ENCODE peak calls at places on chromosomes 6 and 20, in seven cellular contexts. O is spleen, I is gastrocnemius medialis, Q is B cell, J is cardiac fibroblast, C is GM06990, R is fibroblast of lung. K is an unnamed sample.

GRCh38 chr6:145569140-145569539 is 166.2 kb downstream of the EPM2A start:
- DNase-seq in C (no peak), O (no peak), R (peak), Q (no peak), I (no peak), J (peak), K (no peak)

GRCh38 chr20:45269056-45269455 is 14.7 kb upstream of the SLPI start:
- DNase-seq in Q (no peak), C (no peak), I (no peak), R (no peak), J (no peak), O (no peak), K (no peak)

GRCh38 chr20:14896569-14896968 is 559.2 kb upstream of the FLRT3 start:
- DNase-seq in J (no peak), R (no peak), Q (no peak), I (no peak), C (no peak), O (no peak), K (no peak)

GRCh38 chr20:13277663-13278295 is 56.7 kb downstream of the ISM1 start:
- DNase-seq in I (peak), O (no peak), J (no peak), R (no peak), C (no peak), Q (no peak), K (no peak)

GRCh38 chr20:63969851-63970713 is at the start of gene ZNF512B:
- DNase-seq in Q (peak), R (peak), C (peak), J (peak), O (peak), I (peak), K (peak)

GRCh38 chr20:53623454-53624206 is 30.0 kb upstream of the ZNF217 start:
- DNase-seq in C (peak), J (peak), I (peak), O (peak), Q (peak), R (peak), K (no peak)

GRCh38 chr6:3731700-3732099 is 19.8 kb downstream of the PXDC1 start:
- DNase-seq in J (no peak), C (no peak), R (no peak), I (no peak), Q (no peak), O (peak), K (no peak)

GRCh38 chr6:13303668-13304017 is 24.7 kb downstream of the TBC1D7 start:
- DNase-seq in O (peak), J (peak), Q (peak), I (peak), R (peak), C (peak), K (peak)

GRCh38 chr6:122995930-122996796 is at the start of gene CLVS2:
- DNase-seq in C (no peak), Q (no peak), R (peak), J (peak), O (peak), I (no peak), K (peak)

GRCh38 chr20:1338801-1339200 is 9.9 kb upstream of the SDCBP2 start:
- DNase-seq in O (peak), I (no peak), Q (no peak), R (no peak), C (no peak), J (no peak), K (no peak)

GRCh38 chr6:143097224-143097795 is 36.6 kb downstream of the AIG1 start:
- DNase-seq in Q (no peak), C (no peak), J (no peak), R (peak), O (no peak), I (no peak), K (no peak)

GRCh38 chr6:149317656-149318571 is at the start of gene TAB2:
- DNase-seq in O (peak), C (peak), I (peak), R (no peak), J (no peak), Q (no peak), K (peak)

GRCh38 chr6:11805259-11806053 is 26.9 kb upstream of the ADTRP start:
- DNase-seq in Q (no peak), C (no peak), I (no peak), R (no peak), J (no peak), O (no peak), K (no peak)

GRCh38 chr6:104381907-104382306 is 477.8 kb downstream of the HACE1 start:
- DNase-seq in O (no peak), Q (no peak), I (no peak), C (no peak), R (no peak), J (no peak), K (no peak)

GRCh38 chr6:167528239-167528638 is 203.4 kb downstream of the TTLL2 start:
- DNase-seq in R (no peak), O (no peak), I (no peak), Q (no peak), C (no peak), J (no peak), K (no peak)

GRCh38 chr6:166173292-166173951 is 5.8 kb upstream of the TBXT start:
- DNase-seq in Q (no peak), I (no peak), C (no peak), O (no peak), R (no peak), J (peak), K (no peak)

GRCh38 chr6:2270049-2270448 is 24.6 kb upstream of the GMDS start:
- DNase-seq in C (no peak), I (no peak), O (no peak), J (no peak), Q (no peak), R (no peak), K (no peak)

GRCh38 chr6:2266845-2267244 is 21.4 kb upstream of the GMDS start:
- DNase-seq in O (no peak), Q (no peak), I (no peak), C (no peak), R (no peak), J (no peak), K (no peak)

GRCh38 chr6:2266031-2266430 is 20.6 kb upstream of the GMDS start:
- DNase-seq in J (no peak), Q (no peak), C (no peak), R (no peak), I (no peak), O (no peak), K (no peak)

GRCh38 chr6:2263896-2264295 is 18.5 kb upstream of the GMDS start:
- DNase-seq in J (no peak), C (no peak), Q (no peak), O (no peak), R (no peak), I (no peak), K (no peak)

DNA sequence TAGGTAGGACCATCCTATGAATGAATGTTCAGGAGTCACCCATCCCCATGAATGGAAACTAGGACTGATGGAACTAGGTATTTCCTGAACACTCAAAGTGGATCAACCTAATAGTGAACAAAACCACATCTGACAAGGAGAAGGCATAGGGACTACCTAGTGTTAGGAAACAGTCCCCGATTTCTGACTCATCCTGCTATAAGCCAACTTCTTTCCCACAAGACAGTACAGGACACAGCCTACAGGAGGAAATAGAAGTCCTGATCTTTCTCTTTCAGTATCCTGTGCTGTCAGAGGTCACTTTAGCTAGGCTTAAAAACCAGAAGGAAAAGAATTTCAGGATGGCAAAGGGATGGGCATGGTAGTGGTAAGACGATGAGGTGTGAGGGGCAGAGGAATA is 19.5 kb upstream of the GMDS start:
- DNase-seq in O (no peak), J (peak), Q (no peak), I (no peak), R (peak), C (no peak), K (no peak)
- TF ChIP-seq CTCF in O (no peak), J (peak), Q (no peak), I (no peak), R (no peak), C (no peak), K (no peak)

DNA sequence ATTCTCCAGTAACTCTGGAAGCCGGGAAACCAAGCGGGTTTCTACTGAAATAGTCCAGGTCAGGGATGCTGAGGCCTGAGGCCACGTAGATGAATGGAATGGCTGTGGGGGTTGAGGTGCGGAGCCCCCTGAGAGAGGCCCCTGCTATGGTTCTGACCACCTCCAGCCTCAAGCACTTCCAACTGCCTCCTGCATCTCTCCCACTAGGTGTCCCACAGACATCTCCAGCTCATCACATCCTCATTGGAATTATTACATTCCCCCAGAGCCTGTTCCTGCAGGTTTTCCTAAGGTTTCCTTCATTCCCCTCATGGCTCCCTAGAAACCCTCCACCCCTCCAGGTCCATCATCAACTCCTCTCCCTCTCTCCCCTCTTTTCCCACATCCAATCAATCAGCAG is 48.7 kb downstream of the UNC5CL start:
- DNase-seq in I (no peak), J (no peak), Q (no peak), R (no peak), C (no peak), O (no peak), K (no peak)
- TF ChIP-seq CTCF in I (no peak), J (no peak), Q (no peak), R (no peak), C (no peak), O (no peak), K (no peak)

GRCh38 chr20:43241057-43241702 is 51.5 kb upstream of the PTPRT start:
- DNase-seq in C (no peak), R (no peak), I (no peak), J (no peak), Q (no peak), O (no peak), K (no peak)

GRCh38 chr20:43248341-43248740 is 58.6 kb upstream of the PTPRT start:
- DNase-seq in R (no peak), J (no peak), Q (no peak), I (no peak), C (no peak), O (no peak), K (no peak)

GRCh38 chr20:43244647-43245046 is 54.9 kb upstream of the PTPRT start:
- DNase-seq in J (no peak), C (no peak), O (no peak), Q (no peak), R (no peak), I (no peak), K (no peak)

GRCh38 chr20:43247361-43247760 is 57.7 kb upstream of the PTPRT start:
- DNase-seq in O (no peak), Q (no peak), J (no peak), R (no peak), C (no peak), I (no peak), K (no peak)

DNA sequence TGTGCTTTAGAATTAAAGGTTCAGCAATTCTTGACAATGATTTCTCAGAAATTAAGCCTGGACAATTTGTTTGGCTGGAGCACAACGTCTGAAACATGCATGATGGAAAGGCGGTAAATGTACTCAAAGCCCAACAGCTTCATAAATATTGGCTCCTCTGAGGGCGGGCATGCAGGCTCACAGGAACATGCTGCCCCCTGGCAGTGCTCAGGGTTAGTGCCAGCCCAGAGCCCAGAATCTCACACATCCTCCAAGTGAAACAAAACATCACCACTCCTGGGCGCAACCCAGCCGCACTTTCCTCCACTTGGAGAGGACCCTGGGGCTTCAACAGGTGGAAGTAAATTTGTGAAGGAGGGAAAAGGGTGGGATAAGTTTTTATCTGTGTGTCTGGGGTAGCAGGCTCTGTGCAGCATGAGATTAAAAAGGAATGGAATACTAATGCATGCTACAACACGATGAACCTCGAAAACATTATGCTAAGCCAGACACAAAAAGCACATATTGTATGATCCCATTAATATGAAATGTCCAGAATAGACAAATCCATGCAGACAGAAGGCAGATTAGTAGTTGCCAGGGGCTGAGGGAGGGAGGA is 54.1 kb upstream of the PTPRT start:
- DNase-seq in Q (no peak), I (no peak), O (no peak), C (no peak), R (no peak), J (no peak), K (no peak)
- TF ChIP-seq CTCF in Q (no peak), I (no peak), O (no peak), C (peak), R (no peak), J (no peak), K (no peak)

DNA sequence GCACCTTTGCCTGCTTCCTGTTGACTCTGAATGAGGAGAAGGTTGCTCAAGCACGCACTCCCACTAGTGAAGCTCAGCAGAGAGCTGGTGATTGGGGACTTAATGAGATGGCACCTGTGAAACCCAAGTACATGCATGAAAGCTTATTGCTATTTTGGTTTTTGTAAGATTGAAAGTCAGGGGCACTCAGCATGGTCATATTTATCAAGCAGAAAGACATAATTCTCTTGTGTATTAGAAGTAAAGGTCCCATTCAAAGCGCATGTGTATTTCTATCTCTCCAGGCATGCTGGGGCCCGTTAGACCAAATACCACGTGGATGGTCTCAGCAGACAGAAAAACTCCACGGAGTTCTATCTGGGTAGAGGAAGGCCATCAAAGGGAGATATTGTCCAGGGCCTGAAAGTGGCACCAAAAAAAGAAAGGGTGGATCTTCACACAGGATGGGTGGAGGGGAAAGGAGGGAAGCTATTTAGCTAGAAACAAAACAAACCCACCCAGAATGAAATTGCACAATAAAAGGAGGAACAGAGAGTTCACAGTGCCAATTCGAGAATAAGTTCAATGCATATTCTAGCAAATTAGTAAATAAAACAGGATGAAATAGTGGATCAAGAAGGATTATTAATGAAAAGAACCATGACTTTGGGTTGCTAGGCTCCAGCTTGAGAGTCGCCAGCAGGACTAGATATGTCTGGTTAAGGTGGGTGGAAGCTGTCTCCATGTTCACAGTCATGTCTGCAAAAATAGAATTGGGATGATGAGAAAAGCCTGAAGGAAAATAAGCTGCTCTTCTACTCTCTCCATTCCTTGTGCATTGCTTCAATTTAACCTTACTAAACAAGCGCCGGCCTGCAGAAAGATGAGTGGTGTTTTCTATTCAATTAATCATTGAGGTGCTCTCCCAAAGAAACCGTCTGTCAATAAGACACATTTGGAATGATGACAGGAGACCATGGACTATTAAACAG is 224.9 kb upstream of the DTNBP1 start:
- DNase-seq in J (no peak), C (peak), I (no peak), Q (peak), O (no peak), R (no peak), K (no peak)
- TF ChIP-seq CTCF in J (no peak), C (no peak), I (no peak), Q (no peak), O (no peak), R (no peak), K (no peak)

DNA sequence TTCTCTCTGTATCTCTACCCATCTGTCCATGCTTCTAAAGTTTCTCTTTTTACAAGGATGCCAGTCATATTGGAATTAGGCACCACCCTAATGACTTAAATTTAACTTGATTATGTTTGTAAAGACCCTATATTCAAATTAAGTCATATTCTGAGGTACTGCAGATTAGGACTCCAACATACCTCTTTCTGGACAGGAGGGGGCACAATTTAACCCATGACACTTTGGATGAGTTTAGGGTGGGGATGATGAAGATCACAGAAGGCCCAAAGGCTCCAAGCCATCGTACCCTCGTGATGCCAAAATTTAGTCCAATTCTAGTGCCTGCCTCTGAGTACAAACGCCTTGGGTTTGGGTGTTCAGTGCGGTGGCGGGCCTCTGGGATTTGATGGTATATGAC is 15.0 kb upstream of the NKX2-2 start:
- DNase-seq in C (no peak), O (no peak), I (no peak), Q (no peak), R (no peak), J (no peak), K (no peak)
- TF ChIP-seq CTCF in C (peak), O (no peak), I (no peak), Q (no peak), R (no peak), J (no peak), K (no peak)